ENCODE peak calls at places on chromosome 5, in five cellular contexts. D is stimulated activated CD4-positive, alpha-beta T cell treated with anti-CD3 and anti-CD28 coated beads, Interleukin-4, amount 100 ng/mL, for 4 hours; L is posterior cingulate gyrus; W is foreskin melanocyte; Z is Calu3. Y is an unnamed sample.

GRCh38 chr5:134656690-134657089 is 8.1 kb downstream of the SEC24A start:
- DNase-seq in L (no peak), W (no peak), D (no peak), Z (no peak), Y (no peak)

GRCh38 chr5:12669326-12669725 is 765.1 kb upstream of the CTNND2 start:
- DNase-seq in W (no peak), D (no peak), Z (no peak), L (no peak), Y (no peak)

GRCh38 chr5:24855485-24855884 is 210.7 kb upstream of the CDH10 start:
- DNase-seq in D (no peak), W (no peak), L (no peak), Z (no peak), Y (no peak)

GRCh38 chr5:119031905-119032304 is 39.0 kb upstream of the DMXL1 start:
- DNase-seq in W (no peak), L (no peak), D (peak), Z (no peak), Y (no peak)

GRCh38 chr5:33241826-33242225 is 198.9 kb upstream of the TARS1 start:
- DNase-seq in D (no peak), L (no peak), Z (no peak), W (no peak), Y (no peak)

GRCh38 chr5:135553688-135554462 is 18.1 kb upstream of the NEUROG1 start:
- DNase-seq in Z (peak), L (no peak), D (no peak), W (peak), Y (no peak)

GRCh38 chr5:61969347-61969746 is 336.7 kb upstream of the KIF2A start:
- DNase-seq in D (no peak), W (no peak), L (no peak), Z (no peak), Y (no peak)

GRCh38 chr5:19266791-19267190 is 721.2 kb downstream of the CDH18 start:
- DNase-seq in D (no peak), Z (no peak), W (no peak), L (no peak), Y (no peak)

GRCh38 chr5:1860021-1860610 is 22.6 kb downstream of the IRX4 start:
- DNase-seq in D (no peak), W (no peak), L (peak), Z (no peak), Y (no peak)

GRCh38 chr5:73311291-73312110 is 137.1 kb downstream of the FOXD1 start:
- DNase-seq in W (peak), D (no peak), Z (peak), L (no peak), Y (peak)

GRCh38 chr5:149857499-149857898 is 87.1 kb downstream of the PDE6A start:
- DNase-seq in D (no peak), W (peak), Z (peak), L (peak), Y (peak)

GRCh38 chr5:150329881-150330876 is 27.3 kb upstream of the TCOF1 start:
- DNase-seq in L (no peak), W (no peak), Z (no peak), D (no peak), Y (no peak)

GRCh38 chr5:139383275-139383992 is at the start of gene SLC23A1:
- DNase-seq in W (no peak), D (no peak), L (peak), Z (peak), Y (no peak)

GRCh38 chr5:135434591-135435466 is 12.3 kb downstream of the DCANP1 start:
- DNase-seq in D (no peak), W (no peak), L (no peak), Z (no peak), Y (no peak)

GRCh38 chr5:16690243-16690839 is 73.5 kb upstream of the RETREG1 start:
- DNase-seq in D (no peak), L (peak), W (peak), Z (peak), Y (no peak)

GRCh38 chr5:32773944-32774343 is 62.8 kb downstream of the NPR3 start:
- DNase-seq in W (no peak), Z (no peak), L (no peak), D (no peak), Y (no peak)

GRCh38 chr5:53542917-53543316 is 17.5 kb upstream of the NDUFS4 start:
- DNase-seq in W (no peak), D (no peak), L (no peak), Z (no peak), Y (no peak)

GRCh38 chr5:173477320-173478055 is 139.0 kb downstream of the BOD1 start:
- DNase-seq in Z (no peak), W (no peak), L (no peak), D (no peak), Y (no peak)

GRCh38 chr5:96125335-96125891 is 163.8 kb upstream of the ELL2 start:
- DNase-seq in D (no peak), L (no peak), W (no peak), Z (no peak), Y (no peak)

GRCh38 chr5:73450041-73450598 is 1.5 kb upstream of the FOXD1 start:
- DNase-seq in D (no peak), Z (no peak), W (no peak), L (no peak), Y (no peak)

GRCh38 chr5:56440871-56441740 is 208.0 kb upstream of the ANKRD55 start:
- DNase-seq in L (no peak), Z (peak), W (peak), D (no peak), Y (no peak)

GRCh38 chr5:101977729-101978345 is 318.2 kb downstream of the SLCO4C1 start:
- DNase-seq in D (no peak), W (peak), L (no peak), Z (peak), Y (no peak)

GRCh38 chr5:159735749-159736660 is 180.3 kb upstream of the ADRA1B start:
- DNase-seq in Z (no peak), L (no peak), D (no peak), W (no peak), Y (no peak)

GRCh38 chr5:88677943-88678779 is 204.8 kb downstream of the MEF2C start:
- DNase-seq in D (no peak), Z (no peak), W (no peak), L (peak), Y (no peak)

Y was measured in Right ventricle myocardium superior.